ENCODE peak calls at places on chromosomes 13 and 19, in seven cellular contexts. M is esophagus squamous epithelium, S is thoracic aorta, U is tibial nerve, B is GM12878, J is lung, T is left ventricle myocardium inferior. A is an unnamed sample. For H3K4me1 and H3K27me3, the result is how much of the 10 kb centered on the place peaks cover.

GRCh38 chr13:73133536-73133935 is 74.7 kb downstream of the KLF5 start:
- DNase-seq in S (no peak), M (no peak), B (no peak), T (no peak), J (no peak), U (no peak), A (no peak)

GRCh38 chr13:74977498-74977897 is 504.5 kb downstream of the TBC1D4 start:
- DNase-seq in J (no peak), B (no peak), S (no peak), M (no peak), U (no peak), T (no peak), A (no peak)

GRCh38 chr19:6242677-6243076 is 37.1 kb downstream of the MLLT1 start:
- DNase-seq in U (no peak), M (no peak), T (no peak), B (no peak), S (no peak), J (no peak), A (no peak)

GRCh38 chr19:16660763-16661479 is at the start of gene TMEM38A:
- DNase-seq in B (no peak), T (peak), J (peak), U (peak), S (no peak), M (no peak), A (peak)

GRCh38 chr13:88895261-88895941 is 1224.2 kb downstream of the SLITRK5 start:
- DNase-seq in S (no peak), B (no peak), M (no peak), T (no peak), J (no peak), U (no peak), A (no peak)

GRCh38 chr19:50607874-50608785 is 31.6 kb downstream of the SYT3 start:
- DNase-seq in U (no peak), J (peak), T (peak), M (no peak), S (no peak), B (peak), A (peak)

GRCh38 chr19:56837892-56838679 is 2.4 kb downstream of the PEG3 start:
- DNase-seq in M (no peak), U (peak), J (peak), B (no peak), T (peak), S (peak), A (peak)

GRCh38 chr19:58387338-58388174 is 487 bp downstream of the RPS5 start:
- DNase-seq in J (no peak), B (no peak), M (no peak), S (no peak), T (no peak), U (no peak), A (no peak)

GRCh38 chr13:113273856-113274590 is 23.0 kb upstream of the LAMP1 start:
- DNase-seq in J (peak), B (no peak), S (no peak), U (no peak), M (no peak), T (no peak), A (peak)

GRCh38 chr13:109243311-109243951 is 543.0 kb downstream of the IRS2 start:
- DNase-seq in J (no peak), B (no peak), T (no peak), S (no peak), M (no peak), U (no peak), A (no peak)

GRCh38 chr19:525029-525428 is 6.5 kb upstream of the CDC34 start:
- DNase-seq in T (peak), J (no peak), M (no peak), B (no peak), U (no peak), S (no peak), A (no peak)

GRCh38 chr19:15587663-15588062 is 27.4 kb upstream of the CYP4F8 start:
- DNase-seq in M (no peak), S (no peak), U (no peak), J (peak), T (peak), B (no peak), A (peak)

GRCh38 chr19:7386308-7386707 is 37.6 kb downstream of the ARHGEF18 start:
- DNase-seq in B (no peak), T (no peak), S (no peak), J (no peak), U (no peak), M (no peak), A (no peak)

GRCh38 chr13:38824342-38824741 is 137.5 kb downstream of the FREM2 start:
- DNase-seq in S (no peak), T (no peak), M (no peak), B (peak), J (no peak), U (no peak), A (no peak)

GRCh38 chr19:574658-575526 is 2.5 kb downstream of the BSG start:
- DNase-seq in M (no peak), T (peak), J (no peak), U (no peak), B (peak), S (no peak), A (no peak)

GRCh38 chr13:28820099-28821051 is at the start of gene MTUS2:
- DNase-seq in M (no peak), S (no peak), T (no peak), J (no peak), U (no peak), B (no peak), A (no peak)

GRCh38 chr19:8174706-8175105 is 25.3 kb upstream of the FBN3 start:
- DNase-seq in T (no peak), J (no peak), B (no peak), M (no peak), U (no peak), S (no peak), A (no peak)

GRCh38 chr19:5109560-5109959 is 140.6 kb downstream of the KDM4B start:
- DNase-seq in J (no peak), T (no peak), M (no peak), U (no peak), B (no peak), S (no peak), A (no peak)

GRCh38 chr13:29125934-29126424 is 305.8 kb downstream of the MTUS2 start:
- DNase-seq in M (no peak), S (no peak), B (peak), T (no peak), U (no peak), J (no peak), A (no peak)

GRCh38 chr19:10289836-10290438 is at the start of gene ICAM5:
- DNase-seq in M (no peak), J (no peak), T (no peak), S (no peak), B (no peak), U (no peak), A (no peak)

GRCh38 chr19:18428837-18429674 is 8.9 kb downstream of the ISYNA1 start:
- DNase-seq in J (no peak), M (no peak), S (no peak), U (no peak), T (peak), B (no peak), A (peak)

GRCh38 chr19:14650161-14650560 is 24.5 kb downstream of the ADGRE3 start:
- DNase-seq in U (no peak), S (no peak), M (no peak), B (no peak), T (no peak), J (no peak), A (no peak)

GRCh38 chr13:21557995-21558394 is 46.0 kb downstream of the MICU2 start:
- DNase-seq in T (no peak), B (no peak), U (no peak), M (no peak), J (no peak), S (no peak), A (no peak)

GRCh38 chr19:7673995-7674667 is 2.8 kb upstream of the MCEMP1 start:
- DNase-seq in T (peak), M (no peak), U (no peak), B (no peak), S (no peak), J (peak), A (peak)

GRCh38 chr13:70792121-70792520 is 683.9 kb upstream of the KLHL1 start:
- DNase-seq in U (no peak), M (no peak), S (no peak), J (no peak), B (no peak), T (no peak), A (no peak)

GRCh38 chr19:45469835-45470146 is 2.0 kb downstream of the FOSB start:
- DNase-seq in S (peak), U (peak), M (no peak), T (no peak), B (no peak), J (no peak), A (no peak)

GRCh38 chr19:41225238-41226052 is 6.4 kb downstream of the AXL start:
- DNase-seq in J (peak), B (no peak), M (no peak), S (peak), T (peak), U (peak), A (peak)

GRCh38 chr13:43546260-43546659 is 240.5 kb downstream of the ENOX1 start:
- DNase-seq in J (no peak), T (peak), B (no peak), M (no peak), U (no peak), S (no peak), A (peak)

GRCh38 chr13:108448891-108449290 is 179.4 kb downstream of the TNFSF13B start:
- DNase-seq in M (no peak), S (no peak), J (no peak), B (no peak), U (no peak), T (no peak), A (no peak)

GRCh38 chr19:12945479-12946091 is at the start of gene RAD23A:
- DNase-seq in T (peak), M (peak), B (peak), S (peak), U (peak), J (peak), A (peak)

GRCh38 chr19:33214621-33215020 is 11.0 kb downstream of the SLC7A10 start:
- DNase-seq in B (no peak), U (no peak), J (no peak), T (no peak), M (no peak), S (no peak), A (no peak)

GRCh38 chr13:19818223-19818842 is 35.6 kb upstream of the PSPC1 start:
- DNase-seq in T (peak), U (no peak), J (peak), M (no peak), S (no peak), B (no peak), A (peak)

GRCh38 chr19:35265126-35265995 is 3.4 kb upstream of the USF2 start:
- DNase-seq in M (no peak), S (no peak), J (no peak), T (no peak), B (no peak), U (peak), A (peak)

GRCh38 chr13:113970810-113971470 is 2.9 kb downstream of the C13orf46 start:
- DNase-seq in J (peak), T (peak), B (no peak), U (no peak), S (peak), M (no peak), A (peak)

GRCh38 chr19:7771072-7771471 is 8.0 kb downstream of the CLEC4M start:
- DNase-seq in M (no peak), B (no peak), J (no peak), U (no peak), T (no peak), S (no peak), A (no peak)

GRCh38 chr19:7527516-7528191 is 5.2 kb downstream of the MCOLN1 start:
- DNase-seq in M (no peak), S (no peak), B (no peak), U (no peak), J (no peak), T (peak), A (peak)

GRCh38 chr19:13044160-13044853 is 49.0 kb downstream of the NFIX start:
- DNase-seq in S (no peak), M (no peak), U (no peak), J (no peak), B (no peak), T (no peak), A (peak)

GRCh38 chr13:80611310-80611709 is 270.4 kb upstream of the SPRY2 start:
- DNase-seq in M (no peak), T (no peak), J (no peak), U (no peak), B (no peak), S (no peak), A (no peak)

DNA sequence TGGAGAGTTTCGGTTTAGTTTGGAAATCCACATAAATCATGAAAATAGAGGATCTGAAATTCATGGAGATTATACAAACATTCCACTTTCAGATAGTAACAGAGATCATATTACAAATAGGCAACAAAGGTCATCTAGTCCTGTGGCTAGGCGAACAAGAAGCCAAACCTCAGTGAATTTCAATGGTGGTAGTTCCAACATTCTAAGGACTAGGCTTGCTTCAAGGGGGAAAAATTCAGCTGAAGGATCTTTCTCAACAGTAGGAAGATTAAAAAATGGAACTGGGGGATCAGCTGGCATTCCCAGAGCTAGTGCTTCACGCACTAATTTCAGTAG is 47.0 kb downstream of the FOXO1 start:
- DNase-seq in U (no peak), M (no peak), J (no peak), T (no peak), B (no peak), S (no peak), A (no peak)
- H3K4me1 ChIP-seq in U (half or more), M (half or more), J (under half), T (half or more), B (under half), S (under half), A (under half)

GRCh38 chr19:49210901-49211451 is 53.4 kb downstream of the TRPM4 start:
- DNase-seq in T (no peak), B (no peak), U (no peak), S (no peak), J (no peak), M (no peak), A (no peak)
- H3K4me3 ChIP-seq in T (no peak), B (no peak), U (peak), S (no peak), J (no peak), M (no peak), A (no peak)

GRCh38 chr13:112068531-112069062 is 1.6 kb downstream of the SOX1 start:
- DNase-seq in B (no peak), M (no peak), U (no peak), J (no peak), T (no peak), S (no peak), A (no peak)

GRCh38 chr13:112067871-112068305 is 939 bp downstream of the SOX1 start:
- DNase-seq in B (no peak), T (no peak), J (no peak), U (no peak), M (no peak), S (no peak), A (peak)

GRCh38 chr13:112065867-112066623 is 904 bp upstream of the SOX1 start:
- DNase-seq in T (no peak), B (no peak), S (no peak), J (no peak), M (no peak), U (no peak), A (no peak)

GRCh38 chr13:112066624-112067004 is 335 bp upstream of the SOX1 start:
- DNase-seq in B (no peak), J (no peak), T (peak), U (no peak), S (no peak), M (no peak), A (peak)

GRCh38 chr13:112067121-112067741 is at the start of gene SOX1:
- DNase-seq in B (no peak), M (no peak), S (no peak), U (no peak), J (no peak), T (no peak), A (peak)
- H3K27me3 ChIP-seq in B (under half), M (half or more), S (under half), U (half or more), J (under half), T (half or more), A (under half)

DNA sequence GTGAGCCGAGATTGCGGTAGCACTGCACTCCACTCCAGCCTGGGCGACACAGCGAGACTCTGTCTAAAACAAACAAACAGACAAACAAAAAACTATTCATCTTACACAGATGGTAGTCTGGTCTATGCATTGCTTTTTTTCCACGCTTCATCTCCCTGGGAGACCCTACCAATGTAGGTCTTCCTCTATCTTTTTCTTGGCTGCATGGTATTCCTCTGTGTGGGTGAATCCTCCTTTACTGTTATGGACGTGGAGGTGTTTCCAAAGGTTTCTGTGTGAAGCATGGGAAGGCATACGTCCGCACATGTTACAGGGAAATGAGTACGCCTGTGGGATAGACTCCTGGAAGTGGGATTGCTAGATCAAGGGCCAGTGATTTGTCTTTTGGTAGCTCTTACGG is 5.6 kb downstream of the BICRA start:
- DNase-seq in J (no peak), B (no peak), S (no peak), M (no peak), U (no peak), T (no peak), A (no peak)
- H3K4me1 ChIP-seq in J (under half), B (under half), S (under half), M (half or more), U (half or more), T (half or more), A (under half)

DNA sequence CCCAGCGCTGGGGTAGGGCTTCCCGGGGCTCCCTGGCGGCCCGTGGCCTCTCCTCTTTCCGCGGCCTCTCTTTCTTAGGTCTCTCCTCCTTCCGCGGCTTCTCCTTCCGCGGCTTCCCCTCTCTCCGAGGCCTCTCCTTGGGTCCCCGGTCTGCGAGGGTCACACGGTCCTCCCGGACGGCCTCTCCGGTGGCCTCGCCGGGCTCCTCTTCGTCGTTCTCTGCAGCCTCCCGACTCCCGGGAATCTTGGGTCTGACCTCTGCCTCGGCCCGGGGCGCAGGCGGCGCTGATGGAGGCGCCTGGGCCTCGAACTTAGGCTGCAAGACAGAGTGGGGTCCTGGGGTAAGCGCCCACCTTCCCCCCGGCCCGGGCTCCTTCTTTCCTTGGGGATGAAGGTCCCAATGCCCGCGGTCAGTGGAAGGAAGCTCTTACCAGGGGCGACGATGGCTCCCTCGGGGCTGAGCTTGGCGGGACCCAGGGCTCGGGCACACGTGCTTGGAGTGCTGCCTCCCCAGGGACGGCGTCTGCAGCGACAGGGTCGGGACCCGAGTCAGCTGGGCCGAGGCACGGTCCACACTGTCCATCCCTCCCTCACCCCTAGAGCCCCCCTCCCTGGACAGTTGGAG is 3.5 kb downstream of the AMH start:
- DNase-seq in M (no peak), J (no peak), T (no peak), U (no peak), S (no peak), B (no peak), A (peak)
- H3K4me3 ChIP-seq in M (no peak), J (no peak), T (peak), U (peak), S (peak), B (peak), A (no peak)

GRCh38 chr13:60646600-60646999 is 249.6 kb downstream of the TDRD3 start:
- DNase-seq in M (no peak), T (no peak), U (no peak), B (no peak), S (no peak), J (no peak), A (no peak)
- H3K27me3 ChIP-seq in M (under half), T (under half), U (under half), B (under half), S (under half), J (under half), A (under half)

A was measured in right cardiac atrium.